ENCODE peak calls at places on chromosome 19, in five cellular contexts. I is AG09309, Q is PC-3, W is B cell, S is ascending aorta. E is an unnamed sample.
A peak's percentile ranks its signal among the peaks of the same experiment; 100 is the strongest.

GRCh38 chr19:33727331-33728028 is 69.2 kb upstream of the KCTD15 start:
- DNase-seq in S (no peak), I (no peak), Q (no peak), W (no peak), E (no peak)

GRCh38 chr19:40907968-40908735 is 26.1 kb upstream of the CYP2A7 start:
- DNase-seq in Q (no peak), I (no peak), S (no peak), W (no peak), E (peak; percentile 68)

GRCh38 chr19:13079542-13079986 is 23.1 kb downstream of the LYL1 start:
- DNase-seq in S (no peak), I (no peak), W (no peak), Q (no peak), E (no peak)

GRCh38 chr19:6963937-6964336 is 57.3 kb downstream of the MBD3L2B start:
- DNase-seq in I (no peak), Q (peak; percentile 31), W (no peak), S (no peak), E (no peak)

GRCh38 chr19:51702754-51703654 is 9.9 kb downstream of the SPACA6 start:
- DNase-seq in W (no peak), S (peak; percentile 73), I (no peak), Q (no peak), E (peak; percentile 91)

GRCh38 chr19:34416021-34416545 is 11.9 kb downstream of the PDCD2L start:
- DNase-seq in Q (no peak), I (no peak), W (no peak), S (peak; percentile 40), E (no peak)

GRCh38 chr19:19542507-19542906 is 4.4 kb downstream of the CILP2 start:
- DNase-seq in W (no peak), I (no peak), Q (no peak), S (no peak), E (no peak)

GRCh38 chr19:7642295-7643046 is 5.6 kb downstream of the STXBP2 start:
- DNase-seq in S (no peak), I (no peak), Q (no peak), W (no peak), E (no peak)

GRCh38 chr19:13744179-13744578 is 20.1 kb upstream of the MRI1 start:
- DNase-seq in S (no peak), Q (no peak), I (no peak), W (no peak), E (no peak)

GRCh38 chr19:53908106-53908932 is 759 bp upstream of the CACNG7 start:
- DNase-seq in I (no peak), W (no peak), Q (peak; percentile 58), S (no peak), E (peak; percentile 93)

GRCh38 chr19:16233081-16233776 is 35.5 kb downstream of the AP1M1 start:
- DNase-seq in I (no peak), Q (no peak), S (no peak), W (no peak), E (no peak)

GRCh38 chr19:29714371-29714952 is 599 bp downstream of the C19orf12 start:
- DNase-seq in I (no peak), S (no peak), Q (no peak), W (no peak), E (no peak)

GRCh38 chr19:927044-927706 is 1.3 kb downstream of the ARID3A start:
- DNase-seq in Q (no peak), S (peak; percentile 81), I (no peak), W (no peak), E (peak; percentile 55)

GRCh38 chr19:925912-926594 is at the start of gene ARID3A:
- DNase-seq in W (no peak), Q (no peak), S (no peak), I (peak; percentile 5), E (peak; percentile 71)

GRCh38 chr19:926595-927043 is 784 bp downstream of the ARID3A start:
- DNase-seq in Q (peak; percentile 26), I (no peak), W (peak; percentile 76), S (peak; percentile 72), E (no peak)

GRCh38 chr19:923551-924211 is 2.2 kb upstream of the ARID3A start:
- DNase-seq in S (no peak), W (no peak), I (no peak), Q (no peak), E (no peak)

GRCh38 chr19:925087-925911 is 536 bp upstream of the ARID3A start:
- DNase-seq in W (peak; percentile 82), S (peak; percentile 88), Q (peak; percentile 65), I (peak; percentile 14), E (peak; percentile 88)
- TF ChIP-seq CTCF in W (no peak), S (no peak), Q (no peak), I (no peak), E (no peak)

GRCh38 chr19:38698225-38699026 is 45.8 kb downstream of the CAPN12 start:
- DNase-seq in W (no peak), I (no peak), Q (no peak), S (no peak), E (no peak)
- TF ChIP-seq CTCF in W (no peak), I (no peak), Q (no peak), S (no peak), E (peak; percentile 19)

GRCh38 chr19:48738557-48739399 is 1.6 kb downstream of the RASIP1 start:
- DNase-seq in I (no peak), S (peak; percentile 91), W (peak; percentile 92), Q (peak; percentile 87), E (peak; percentile 99)
- TF ChIP-seq CTCF in I (peak; percentile 15), S (peak; percentile 11), W (peak; percentile 54), Q (peak; percentile 27), E (peak; percentile 52)

DNA sequence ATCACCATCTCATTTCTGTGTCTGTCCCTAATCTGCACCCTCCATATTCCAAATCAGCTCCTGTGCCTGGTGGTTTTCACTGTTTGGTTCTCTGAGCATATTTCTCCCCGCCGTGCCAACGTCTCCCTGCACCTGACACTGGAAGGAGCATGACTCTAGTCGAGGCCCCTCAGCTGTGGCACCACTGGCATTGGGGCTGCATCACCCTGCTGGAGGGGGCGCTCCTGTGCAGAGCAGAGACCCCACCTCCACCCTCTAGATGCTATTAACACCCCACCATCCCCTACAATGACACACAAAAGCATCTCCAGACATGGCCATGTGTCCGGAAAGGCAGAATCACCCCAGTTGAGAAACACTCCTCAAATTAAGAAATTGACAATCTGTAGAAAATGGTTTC is 20.8 kb downstream of the ZSCAN5C start:
- DNase-seq in W (no peak), Q (no peak), I (no peak), S (no peak), E (no peak)
- TF ChIP-seq CTCF in W (no peak), Q (peak; percentile 26), I (no peak), S (no peak), E (peak; percentile 16)

GRCh38 chr19:56144816-56145215 is 3.7 kb downstream of the ZNF444 start:
- DNase-seq in S (no peak), Q (no peak), W (no peak), I (no peak), E (no peak)

GRCh38 chr19:56148096-56148495 is 7.0 kb downstream of the ZNF444 start:
- DNase-seq in W (no peak), Q (no peak), I (no peak), S (no peak), E (no peak)

GRCh38 chr19:56145698-56146097 is 4.6 kb downstream of the ZNF444 start:
- DNase-seq in S (no peak), W (no peak), Q (no peak), I (no peak), E (no peak)

GRCh38 chr19:56147307-56147706 is 6.2 kb downstream of the ZNF444 start:
- DNase-seq in W (no peak), I (no peak), S (no peak), Q (no peak), E (no peak)

GRCh38 chr19:56146904-56147303 is 5.8 kb downstream of the ZNF444 start:
- DNase-seq in I (no peak), W (no peak), S (no peak), Q (no peak), E (no peak)
- TF ChIP-seq CTCF in I (no peak), W (no peak), S (no peak), Q (no peak), E (no peak)

DNA sequence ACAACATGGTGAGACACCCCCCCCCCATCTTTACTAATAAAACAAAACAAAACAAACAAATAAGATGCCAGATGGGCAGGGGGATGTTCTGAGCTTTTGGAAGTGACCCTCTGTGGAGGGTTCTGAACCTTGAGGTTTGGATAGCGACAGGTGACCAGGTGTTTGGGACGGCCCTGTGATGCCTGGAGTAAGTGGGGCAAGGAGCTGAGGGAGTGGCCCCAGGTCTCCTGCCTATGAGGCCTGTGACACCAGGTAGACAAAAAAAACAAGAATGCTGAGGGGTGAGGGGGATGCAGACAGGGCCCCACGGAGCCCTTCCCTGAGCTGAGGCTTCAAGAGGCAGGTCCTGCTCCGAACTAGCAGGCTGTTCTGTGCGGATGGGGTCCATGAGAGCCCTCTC is 9.2 kb downstream of the ADGRE2 start:
- DNase-seq in I (no peak), Q (no peak), W (no peak), S (peak; percentile 28), E (peak; percentile 14)
- TF ChIP-seq CTCF in I (no peak), Q (no peak), W (no peak), S (no peak), E (no peak)

GRCh38 chr19:3849092-3849491 is 19.7 kb downstream of the ZFR2 start:
- DNase-seq in W (no peak), Q (peak; percentile 67), I (no peak), S (no peak), E (peak; percentile 80)
- TF ChIP-seq CTCF in W (peak; percentile 15), Q (peak; percentile 75), I (peak; percentile 46), S (no peak), E (peak; percentile 76)